ENCODE peak calls at places on chromosomes 6 and 20, in five cellular contexts. One of them, this sample, is unnamed.

GRCh38 chr20:48583801-48584200 is 244.0 kb downstream of the PREX1 start:
- DNase-seq in fibroblast of mammary gland: no peak
- DNase-seq in AG04450: no peak
- DNase-seq in CD8-positive, alpha-beta T cell: no peak
- DNase-seq in astrocyte of the cerebellum: no peak
- DNase-seq in this sample: no peak

GRCh38 chr6:128516514-128516898 is 3.9 kb downstream of the PTPRK start:
- DNase-seq in fibroblast of mammary gland: peak
- DNase-seq in AG04450: no peak
- DNase-seq in CD8-positive, alpha-beta T cell: no peak
- DNase-seq in astrocyte of the cerebellum: no peak
- DNase-seq in this sample: peak

GRCh38 chr6:158068893-158069799 is 87.5 kb downstream of the SYNJ2 start:
- DNase-seq in fibroblast of mammary gland: peak
- DNase-seq in CD8-positive, alpha-beta T cell: no peak
- DNase-seq in astrocyte of the cerebellum: no peak
- DNase-seq in AG04450: no peak
- DNase-seq in this sample: peak

GRCh38 chr6:23728707-23729106 is 397.3 kb upstream of the NRSN1 start:
- DNase-seq in CD8-positive, alpha-beta T cell: no peak
- DNase-seq in AG04450: no peak
- DNase-seq in fibroblast of mammary gland: no peak
- DNase-seq in astrocyte of the cerebellum: no peak
- DNase-seq in this sample: no peak

GRCh38 chr6:21327326-21328140 is 266.0 kb upstream of the SOX4 start:
- DNase-seq in astrocyte of the cerebellum: no peak
- DNase-seq in fibroblast of mammary gland: no peak
- DNase-seq in AG04450: no peak
- DNase-seq in CD8-positive, alpha-beta T cell: no peak
- DNase-seq in this sample: no peak

GRCh38 chr6:118679293-118679692 is 27.9 kb upstream of the CEP85L start:
- DNase-seq in astrocyte of the cerebellum: no peak
- DNase-seq in fibroblast of mammary gland: peak
- DNase-seq in AG04450: no peak
- DNase-seq in CD8-positive, alpha-beta T cell: no peak
- DNase-seq in this sample: peak

GRCh38 chr20:60389882-60390281 is 431.7 kb downstream of the CDH26 start:
- DNase-seq in astrocyte of the cerebellum: no peak
- DNase-seq in CD8-positive, alpha-beta T cell: no peak
- DNase-seq in AG04450: no peak
- DNase-seq in fibroblast of mammary gland: no peak
- DNase-seq in this sample: no peak

GRCh38 chr6:41712651-41713103 is 22.7 kb downstream of the TFEB start:
- DNase-seq in astrocyte of the cerebellum: no peak
- DNase-seq in AG04450: no peak
- DNase-seq in fibroblast of mammary gland: no peak
- DNase-seq in CD8-positive, alpha-beta T cell: no peak
- DNase-seq in this sample: peak

GRCh38 chr6:24476631-24477030 is 12.7 kb downstream of the GPLD1 start:
- DNase-seq in fibroblast of mammary gland: no peak
- DNase-seq in astrocyte of the cerebellum: no peak
- DNase-seq in CD8-positive, alpha-beta T cell: no peak
- DNase-seq in AG04450: no peak
- DNase-seq in this sample: no peak

GRCh38 chr6:40582892-40583291 is 4.3 kb downstream of the LRFN2 start:
- DNase-seq in astrocyte of the cerebellum: no peak
- DNase-seq in fibroblast of mammary gland: no peak
- DNase-seq in CD8-positive, alpha-beta T cell: no peak
- DNase-seq in AG04450: no peak
- DNase-seq in this sample: no peak
- TF ChIP-seq CTCF in astrocyte of the cerebellum: no peak
- TF ChIP-seq CTCF in fibroblast of mammary gland: peak
- TF ChIP-seq CTCF in CD8-positive, alpha-beta T cell: no peak
- TF ChIP-seq CTCF in AG04450: no peak
- TF ChIP-seq CTCF in this sample: no peak

DNA sequence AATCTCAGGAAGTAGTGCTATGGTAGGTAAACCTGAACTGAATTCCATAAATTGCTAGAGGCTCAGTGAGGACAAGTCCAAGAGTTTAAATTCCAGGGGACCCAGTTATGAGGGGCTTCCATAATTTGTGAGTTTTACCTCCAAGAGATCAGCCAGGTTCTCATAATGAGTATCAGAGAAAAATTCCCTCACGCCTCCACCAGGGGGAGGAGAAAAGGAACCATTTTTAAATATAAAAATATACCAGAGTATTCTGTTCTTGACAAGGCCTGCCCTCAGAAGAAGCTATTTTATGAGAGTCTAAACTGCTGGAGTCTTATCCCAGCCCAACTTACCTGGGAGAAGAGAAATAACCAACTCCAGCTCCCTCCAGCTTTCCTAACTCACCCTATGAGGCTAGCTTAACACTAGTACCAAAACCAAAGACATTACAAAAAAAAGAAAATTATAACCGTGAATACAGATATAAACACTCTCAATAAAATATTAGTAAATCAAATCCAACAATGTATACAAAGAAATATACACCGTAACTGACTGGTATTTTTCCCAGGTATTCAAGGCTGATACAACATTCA is 158.7 kb downstream of the TFAP2A start:
- DNase-seq in astrocyte of the cerebellum: no peak
- DNase-seq in fibroblast of mammary gland: no peak
- DNase-seq in AG04450: no peak
- DNase-seq in CD8-positive, alpha-beta T cell: no peak
- DNase-seq in this sample: no peak
- TF ChIP-seq CTCF in astrocyte of the cerebellum: peak
- TF ChIP-seq CTCF in fibroblast of mammary gland: peak
- TF ChIP-seq CTCF in AG04450: peak
- TF ChIP-seq CTCF in CD8-positive, alpha-beta T cell: no peak
- TF ChIP-seq CTCF in this sample: peak

GRCh38 chr6:68094070-68094469 is 541.0 kb upstream of the ADGRB3 start:
- DNase-seq in CD8-positive, alpha-beta T cell: no peak
- DNase-seq in astrocyte of the cerebellum: no peak
- DNase-seq in fibroblast of mammary gland: no peak
- DNase-seq in AG04450: no peak
- DNase-seq in this sample: no peak
- TF ChIP-seq CTCF in CD8-positive, alpha-beta T cell: no peak
- TF ChIP-seq CTCF in astrocyte of the cerebellum: no peak
- TF ChIP-seq CTCF in fibroblast of mammary gland: no peak
- TF ChIP-seq CTCF in AG04450: no peak
- TF ChIP-seq CTCF in this sample: no peak

GRCh38 chr6:109184638-109185037 is 89.3 kb downstream of the CEP57L1 start:
- DNase-seq in astrocyte of the cerebellum: no peak
- DNase-seq in AG04450: no peak
- DNase-seq in fibroblast of mammary gland: no peak
- DNase-seq in CD8-positive, alpha-beta T cell: no peak
- DNase-seq in this sample: no peak

GRCh38 chr6:109188115-109188411 is 92.8 kb downstream of the CEP57L1 start:
- DNase-seq in astrocyte of the cerebellum: no peak
- DNase-seq in CD8-positive, alpha-beta T cell: no peak
- DNase-seq in fibroblast of mammary gland: no peak
- DNase-seq in AG04450: no peak
- DNase-seq in this sample: no peak

GRCh38 chr6:109183109-109183508 is 87.8 kb downstream of the CEP57L1 start:
- DNase-seq in fibroblast of mammary gland: peak
- DNase-seq in AG04450: no peak
- DNase-seq in astrocyte of the cerebellum: no peak
- DNase-seq in CD8-positive, alpha-beta T cell: no peak
- DNase-seq in this sample: no peak

GRCh38 chr6:109186012-109186411 is 90.7 kb downstream of the CEP57L1 start:
- DNase-seq in astrocyte of the cerebellum: no peak
- DNase-seq in CD8-positive, alpha-beta T cell: no peak
- DNase-seq in AG04450: no peak
- DNase-seq in fibroblast of mammary gland: no peak
- DNase-seq in this sample: no peak

GRCh38 chr6:109187399-109188114 is 92.2 kb downstream of the CEP57L1 start:
- DNase-seq in astrocyte of the cerebellum: peak
- DNase-seq in CD8-positive, alpha-beta T cell: peak
- DNase-seq in AG04450: no peak
- DNase-seq in fibroblast of mammary gland: peak
- DNase-seq in this sample: peak
- TF ChIP-seq CTCF in astrocyte of the cerebellum: peak
- TF ChIP-seq CTCF in CD8-positive, alpha-beta T cell: peak
- TF ChIP-seq CTCF in AG04450: peak
- TF ChIP-seq CTCF in fibroblast of mammary gland: peak
- TF ChIP-seq CTCF in this sample: peak

GRCh38 chr6:44222486-44222986 is 859 bp upstream of the SLC29A1 start:
- DNase-seq in astrocyte of the cerebellum: no peak
- DNase-seq in AG04450: no peak
- DNase-seq in CD8-positive, alpha-beta T cell: no peak
- DNase-seq in fibroblast of mammary gland: no peak
- DNase-seq in this sample: no peak

GRCh38 chr6:44221961-44222335 is 1.4 kb upstream of the SLC29A1 start:
- DNase-seq in AG04450: no peak
- DNase-seq in fibroblast of mammary gland: no peak
- DNase-seq in astrocyte of the cerebellum: no peak
- DNase-seq in CD8-positive, alpha-beta T cell: no peak
- DNase-seq in this sample: no peak

GRCh38 chr6:44224154-44224977 is 971 bp downstream of the SLC29A1 start:
- DNase-seq in fibroblast of mammary gland: no peak
- DNase-seq in CD8-positive, alpha-beta T cell: no peak
- DNase-seq in AG04450: no peak
- DNase-seq in astrocyte of the cerebellum: no peak
- DNase-seq in this sample: no peak

GRCh38 chr6:44223471-44224153 is at the start of gene SLC29A1:
- DNase-seq in AG04450: no peak
- DNase-seq in astrocyte of the cerebellum: no peak
- DNase-seq in CD8-positive, alpha-beta T cell: peak
- DNase-seq in fibroblast of mammary gland: no peak
- DNase-seq in this sample: no peak

GRCh38 chr6:44222987-44223470 is 366 bp upstream of the SLC29A1 start:
- DNase-seq in AG04450: no peak
- DNase-seq in fibroblast of mammary gland: no peak
- DNase-seq in astrocyte of the cerebellum: no peak
- DNase-seq in CD8-positive, alpha-beta T cell: no peak
- DNase-seq in this sample: no peak
- TF ChIP-seq CTCF in AG04450: no peak
- TF ChIP-seq CTCF in fibroblast of mammary gland: no peak
- TF ChIP-seq CTCF in astrocyte of the cerebellum: no peak
- TF ChIP-seq CTCF in CD8-positive, alpha-beta T cell: no peak
- TF ChIP-seq CTCF in this sample: no peak

GRCh38 chr20:37902504-37903313 is at the start of gene VSTM2L:
- DNase-seq in AG04450: peak
- DNase-seq in fibroblast of mammary gland: peak
- DNase-seq in astrocyte of the cerebellum: peak
- DNase-seq in CD8-positive, alpha-beta T cell: no peak
- DNase-seq in this sample: peak

GRCh38 chr20:37904845-37905244 is 1.9 kb downstream of the VSTM2L start:
- DNase-seq in AG04450: no peak
- DNase-seq in astrocyte of the cerebellum: no peak
- DNase-seq in fibroblast of mammary gland: no peak
- DNase-seq in CD8-positive, alpha-beta T cell: no peak
- DNase-seq in this sample: no peak

GRCh38 chr20:37901667-37902503 is 1.0 kb upstream of the VSTM2L start:
- DNase-seq in fibroblast of mammary gland: peak
- DNase-seq in AG04450: peak
- DNase-seq in CD8-positive, alpha-beta T cell: no peak
- DNase-seq in astrocyte of the cerebellum: peak
- DNase-seq in this sample: peak

GRCh38 chr20:37904008-37904675 is 1.2 kb downstream of the VSTM2L start:
- DNase-seq in fibroblast of mammary gland: no peak
- DNase-seq in astrocyte of the cerebellum: no peak
- DNase-seq in AG04450: no peak
- DNase-seq in CD8-positive, alpha-beta T cell: no peak
- DNase-seq in this sample: no peak

GRCh38 chr20:37903317-37904007 is 535 bp downstream of the VSTM2L start:
- DNase-seq in astrocyte of the cerebellum: no peak
- DNase-seq in CD8-positive, alpha-beta T cell: no peak
- DNase-seq in AG04450: no peak
- DNase-seq in fibroblast of mammary gland: no peak
- DNase-seq in this sample: no peak
- TF ChIP-seq CTCF in astrocyte of the cerebellum: peak
- TF ChIP-seq CTCF in CD8-positive, alpha-beta T cell: no peak
- TF ChIP-seq CTCF in AG04450: peak
- TF ChIP-seq CTCF in fibroblast of mammary gland: no peak
- TF ChIP-seq CTCF in this sample: peak

DNA sequence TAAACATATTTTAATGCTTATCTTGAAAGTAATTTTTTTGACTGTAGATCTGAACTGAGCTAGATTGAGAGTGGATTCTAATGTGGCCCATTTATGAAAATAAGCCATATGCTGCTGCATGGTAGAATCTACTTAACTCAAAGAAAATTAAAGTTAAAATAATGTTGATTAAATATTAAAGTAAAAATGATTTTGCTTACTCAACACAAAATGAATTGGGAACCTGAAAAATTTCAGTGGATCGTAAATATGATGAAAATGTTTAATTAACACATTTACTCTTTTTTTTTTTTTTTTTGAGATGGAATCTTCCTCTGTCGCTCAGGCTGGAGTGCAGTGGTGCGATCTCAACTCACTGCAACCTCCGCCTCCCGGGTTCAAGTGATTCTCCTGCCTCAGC is 144.5 kb upstream of the HMGN3 start:
- DNase-seq in fibroblast of mammary gland: no peak
- DNase-seq in astrocyte of the cerebellum: no peak
- DNase-seq in CD8-positive, alpha-beta T cell: no peak
- DNase-seq in AG04450: no peak
- DNase-seq in this sample: no peak
- TF ChIP-seq CTCF in fibroblast of mammary gland: no peak
- TF ChIP-seq CTCF in astrocyte of the cerebellum: no peak
- TF ChIP-seq CTCF in CD8-positive, alpha-beta T cell: no peak
- TF ChIP-seq CTCF in AG04450: no peak
- TF ChIP-seq CTCF in this sample: no peak